ENCODE peak calls at places on chromosomes 2 and 18, in eight cellular contexts. One of them, this sample, is unnamed.

GRCh38 chr2:169189123-169189522 is 119.8 kb downstream of the DHRS9 start:
- DNase-seq in activated CD4-positive, alpha-beta T cell treated with anti-CD3 and anti-CD28 coated beads, Interleukin-2, amount 50 U/mL, for 1 hour: no peak
- DNase-seq in aorta: no peak
- DNase-seq in thoracic aorta: no peak
- DNase-seq in stromal cell of bone marrow: peak
- DNase-seq in OCI-M1: no peak
- DNase-seq in activated naive CD4-positive, alpha-beta T cell treated with anti-CD3 and anti-CD28 coated beads, Interleukin-2, amount 50 U/mL, for 16 hours: no peak
- DNase-seq in sciatic nerve: no peak
- DNase-seq in this sample: no peak

GRCh38 chr18:48142994-48143393 is 212.5 kb upstream of the SMAD2 start:
- DNase-seq in activated CD4-positive, alpha-beta T cell treated with anti-CD3 and anti-CD28 coated beads, Interleukin-2, amount 50 U/mL, for 1 hour: no peak
- DNase-seq in aorta: peak
- DNase-seq in sciatic nerve: no peak
- DNase-seq in OCI-M1: no peak
- DNase-seq in activated naive CD4-positive, alpha-beta T cell treated with anti-CD3 and anti-CD28 coated beads, Interleukin-2, amount 50 U/mL, for 16 hours: no peak
- DNase-seq in thoracic aorta: no peak
- DNase-seq in stromal cell of bone marrow: no peak
- DNase-seq in this sample: no peak

GRCh38 chr2:191247381-191248057 is 2.3 kb downstream of the MYO1B start:
- DNase-seq in sciatic nerve: no peak
- DNase-seq in stromal cell of bone marrow: peak
- DNase-seq in thoracic aorta: no peak
- DNase-seq in OCI-M1: peak
- DNase-seq in aorta: no peak
- DNase-seq in activated CD4-positive, alpha-beta T cell treated with anti-CD3 and anti-CD28 coated beads, Interleukin-2, amount 50 U/mL, for 1 hour: no peak
- DNase-seq in activated naive CD4-positive, alpha-beta T cell treated with anti-CD3 and anti-CD28 coated beads, Interleukin-2, amount 50 U/mL, for 16 hours: no peak
- DNase-seq in this sample: no peak

GRCh38 chr18:12287684-12288405 is 20.2 kb upstream of the TUBB6 start:
- DNase-seq in thoracic aorta: peak
- DNase-seq in stromal cell of bone marrow: peak
- DNase-seq in activated naive CD4-positive, alpha-beta T cell treated with anti-CD3 and anti-CD28 coated beads, Interleukin-2, amount 50 U/mL, for 16 hours: no peak
- DNase-seq in aorta: peak
- DNase-seq in sciatic nerve: peak
- DNase-seq in activated CD4-positive, alpha-beta T cell treated with anti-CD3 and anti-CD28 coated beads, Interleukin-2, amount 50 U/mL, for 1 hour: no peak
- DNase-seq in OCI-M1: no peak
- DNase-seq in this sample: peak

GRCh38 chr2:95149397-95149984 is 10.2 kb downstream of the ZNF514 start:
- DNase-seq in activated CD4-positive, alpha-beta T cell treated with anti-CD3 and anti-CD28 coated beads, Interleukin-2, amount 50 U/mL, for 1 hour: no peak
- DNase-seq in thoracic aorta: no peak
- DNase-seq in aorta: no peak
- DNase-seq in activated naive CD4-positive, alpha-beta T cell treated with anti-CD3 and anti-CD28 coated beads, Interleukin-2, amount 50 U/mL, for 16 hours: no peak
- DNase-seq in sciatic nerve: no peak
- DNase-seq in OCI-M1: no peak
- DNase-seq in stromal cell of bone marrow: no peak
- DNase-seq in this sample: no peak

GRCh38 chr2:235263205-235264120 is 230.4 kb upstream of the AGAP1 start:
- DNase-seq in OCI-M1: no peak
- DNase-seq in activated CD4-positive, alpha-beta T cell treated with anti-CD3 and anti-CD28 coated beads, Interleukin-2, amount 50 U/mL, for 1 hour: no peak
- DNase-seq in activated naive CD4-positive, alpha-beta T cell treated with anti-CD3 and anti-CD28 coated beads, Interleukin-2, amount 50 U/mL, for 16 hours: no peak
- DNase-seq in stromal cell of bone marrow: peak
- DNase-seq in sciatic nerve: peak
- DNase-seq in thoracic aorta: no peak
- DNase-seq in aorta: peak
- DNase-seq in this sample: no peak

GRCh38 chr2:236607471-236608307 is 38.1 kb downstream of the ACKR3 start:
- DNase-seq in OCI-M1: peak
- DNase-seq in stromal cell of bone marrow: peak
- DNase-seq in sciatic nerve: no peak
- DNase-seq in aorta: no peak
- DNase-seq in thoracic aorta: no peak
- DNase-seq in activated CD4-positive, alpha-beta T cell treated with anti-CD3 and anti-CD28 coated beads, Interleukin-2, amount 50 U/mL, for 1 hour: no peak
- DNase-seq in activated naive CD4-positive, alpha-beta T cell treated with anti-CD3 and anti-CD28 coated beads, Interleukin-2, amount 50 U/mL, for 16 hours: no peak
- DNase-seq in this sample: no peak

GRCh38 chr18:21996261-21996892 is 173.0 kb upstream of the GATA6 start:
- DNase-seq in activated naive CD4-positive, alpha-beta T cell treated with anti-CD3 and anti-CD28 coated beads, Interleukin-2, amount 50 U/mL, for 16 hours: no peak
- DNase-seq in thoracic aorta: no peak
- DNase-seq in stromal cell of bone marrow: no peak
- DNase-seq in aorta: no peak
- DNase-seq in activated CD4-positive, alpha-beta T cell treated with anti-CD3 and anti-CD28 coated beads, Interleukin-2, amount 50 U/mL, for 1 hour: no peak
- DNase-seq in sciatic nerve: no peak
- DNase-seq in OCI-M1: no peak
- DNase-seq in this sample: no peak

GRCh38 chr2:191627518-191627917 is 50.4 kb upstream of the NABP1 start:
- DNase-seq in stromal cell of bone marrow: no peak
- DNase-seq in sciatic nerve: no peak
- DNase-seq in aorta: no peak
- DNase-seq in thoracic aorta: no peak
- DNase-seq in OCI-M1: no peak
- DNase-seq in activated naive CD4-positive, alpha-beta T cell treated with anti-CD3 and anti-CD28 coated beads, Interleukin-2, amount 50 U/mL, for 16 hours: no peak
- DNase-seq in activated CD4-positive, alpha-beta T cell treated with anti-CD3 and anti-CD28 coated beads, Interleukin-2, amount 50 U/mL, for 1 hour: no peak
- DNase-seq in this sample: no peak

GRCh38 chr18:70243131-70243530 is 37.6 kb upstream of the RTTN start:
- DNase-seq in aorta: no peak
- DNase-seq in activated naive CD4-positive, alpha-beta T cell treated with anti-CD3 and anti-CD28 coated beads, Interleukin-2, amount 50 U/mL, for 16 hours: no peak
- DNase-seq in sciatic nerve: no peak
- DNase-seq in stromal cell of bone marrow: no peak
- DNase-seq in activated CD4-positive, alpha-beta T cell treated with anti-CD3 and anti-CD28 coated beads, Interleukin-2, amount 50 U/mL, for 1 hour: no peak
- DNase-seq in thoracic aorta: no peak
- DNase-seq in OCI-M1: no peak
- DNase-seq in this sample: no peak

GRCh38 chr2:228768818-228769217 is 502.3 kb downstream of the PID1 start:
- DNase-seq in activated naive CD4-positive, alpha-beta T cell treated with anti-CD3 and anti-CD28 coated beads, Interleukin-2, amount 50 U/mL, for 16 hours: no peak
- DNase-seq in stromal cell of bone marrow: peak
- DNase-seq in OCI-M1: no peak
- DNase-seq in activated CD4-positive, alpha-beta T cell treated with anti-CD3 and anti-CD28 coated beads, Interleukin-2, amount 50 U/mL, for 1 hour: no peak
- DNase-seq in aorta: no peak
- DNase-seq in sciatic nerve: no peak
- DNase-seq in thoracic aorta: no peak
- DNase-seq in this sample: no peak

GRCh38 chr2:108612514-108613183 is 78.4 kb downstream of the LIMS1 start:
- DNase-seq in OCI-M1: no peak
- DNase-seq in stromal cell of bone marrow: no peak
- DNase-seq in activated CD4-positive, alpha-beta T cell treated with anti-CD3 and anti-CD28 coated beads, Interleukin-2, amount 50 U/mL, for 1 hour: peak
- DNase-seq in aorta: no peak
- DNase-seq in thoracic aorta: no peak
- DNase-seq in sciatic nerve: no peak
- DNase-seq in activated naive CD4-positive, alpha-beta T cell treated with anti-CD3 and anti-CD28 coated beads, Interleukin-2, amount 50 U/mL, for 16 hours: no peak
- DNase-seq in this sample: no peak

This sample was measured in erythroblast.